ENCODE peak calls at places on chromosomes 3 and 15, in four cellular contexts. J, Y, V and Z are unnamed samples.

GRCh38 chr3:48565591-48566400 is 2.2 kb upstream of the UCN2 start:
- DNase-seq in J (no peak), Y (no peak), V (no peak), Z (peak; percentile 90)

GRCh38 chr3:150227839-150228238 is 180.3 kb upstream of the TSC22D2 start:
- DNase-seq in J (no peak), Y (no peak), V (no peak), Z (peak; percentile 28)

GRCh38 chr3:134323966-134324962 is 50.0 kb downstream of the AMOTL2 start:
- DNase-seq in J (peak; percentile 37), Y (no peak), V (no peak), Z (no peak)

GRCh38 chr15:83571820-83572707 is 81.9 kb upstream of the ADAMTSL3 start:
- DNase-seq in J (no peak), Y (no peak), V (no peak), Z (no peak)

GRCh38 chr3:106573605-106574004 is 704.8 kb upstream of the CBLB start:
- DNase-seq in J (no peak), Y (no peak), V (no peak), Z (no peak)

GRCh38 chr15:41824062-41824745 is 3.7 kb upstream of the JMJD7 start:
- DNase-seq in J (no peak), Y (no peak), V (no peak), Z (no peak)

GRCh38 chr15:33955945-33956344 is 12.4 kb upstream of the CHRM5 start:
- DNase-seq in J (no peak), Y (no peak), V (no peak), Z (no peak)

GRCh38 chr3:125102470-125102869 is 46.7 kb upstream of the HEG1 start:
- DNase-seq in J (no peak), Y (no peak), V (no peak), Z (no peak)

GRCh38 chr15:99014803-99015676 is 7.4 kb upstream of the PGPEP1L start:
- DNase-seq in J (peak; percentile 84), Y (peak; percentile 80), V (peak; percentile 65), Z (peak; percentile 43)

GRCh38 chr3:153456831-153457545 is 295.0 kb downstream of the RAP2B start:
- DNase-seq in J (no peak), Y (no peak), V (no peak), Z (no peak)

GRCh38 chr3:155555479-155556065 is 189.3 kb downstream of the PLCH1 start:
- DNase-seq in J (no peak), Y (no peak), V (no peak), Z (no peak)

GRCh38 chr3:169575381-169575780 is 88.1 kb downstream of the MECOM start:
- DNase-seq in J (no peak), Y (no peak), V (no peak), Z (no peak)

GRCh38 chr3:111811811-111812210 is 47.3 kb upstream of the PHLDB2 start:
- DNase-seq in J (no peak), Y (no peak), V (no peak), Z (no peak)

GRCh38 chr15:90982135-90982534 is 12.2 kb downstream of the PRC1 start:
- DNase-seq in J (no peak), Y (no peak), V (no peak), Z (no peak)

GRCh38 chr3:62134061-62134496 is 239.3 kb downstream of the FEZF2 start:
- DNase-seq in J (no peak), Y (no peak), V (no peak), Z (peak; percentile 35)

GRCh38 chr3:44903751-44904150 is 29.3 kb downstream of the TGM4 start:
- DNase-seq in J (no peak), Y (no peak), V (no peak), Z (no peak)

GRCh38 chr3:95522449-95522848 is 1291.9 kb upstream of the EPHA6 start:
- DNase-seq in J (no peak), Y (no peak), V (no peak), Z (no peak)

GRCh38 chr15:100168787-100169186 is 173.0 kb downstream of the ADAMTS17 start:
- DNase-seq in J (no peak), Y (no peak), V (no peak), Z (no peak)

GRCh38 chr3:171810278-171811058 is at the start of gene PLD1:
- DNase-seq in J (peak; percentile 91), Y (peak; percentile 91), V (no peak), Z (peak; percentile 67)

GRCh38 chr15:41979493-41980266 is 7.3 kb upstream of the EHD4 start:
- DNase-seq in J (peak; percentile 22), Y (peak; percentile 33), V (no peak), Z (no peak)

GRCh38 chr3:27960133-27960532 is 238.0 kb upstream of the EOMES start:
- DNase-seq in J (no peak), Y (no peak), V (no peak), Z (no peak)

GRCh38 chr3:73473578-73474448 is 150.9 kb downstream of the PDZRN3 start:
- DNase-seq in J (no peak), Y (no peak), V (no peak), Z (no peak)

GRCh38 chr15:42065008-42065407 is 29.4 kb downstream of the PLA2G4D start:
- DNase-seq in J (no peak), Y (no peak), V (no peak), Z (no peak)

GRCh38 chr15:89837134-89837829 is 22.6 kb upstream of the ANPEP start:
- DNase-seq in J (no peak), Y (no peak), V (no peak), Z (no peak)

GRCh38 chr15:89835190-89835564 is 20.5 kb upstream of the ANPEP start:
- DNase-seq in J (no peak), Y (no peak), V (no peak), Z (no peak)

GRCh38 chr15:89837830-89838178 is 23.2 kb upstream of the ANPEP start:
- DNase-seq in J (no peak), Y (no peak), V (no peak), Z (no peak)

GRCh38 chr15:89833966-89834365 is 19.3 kb upstream of the ANPEP start:
- DNase-seq in J (no peak), Y (no peak), V (no peak), Z (no peak)

DNA sequence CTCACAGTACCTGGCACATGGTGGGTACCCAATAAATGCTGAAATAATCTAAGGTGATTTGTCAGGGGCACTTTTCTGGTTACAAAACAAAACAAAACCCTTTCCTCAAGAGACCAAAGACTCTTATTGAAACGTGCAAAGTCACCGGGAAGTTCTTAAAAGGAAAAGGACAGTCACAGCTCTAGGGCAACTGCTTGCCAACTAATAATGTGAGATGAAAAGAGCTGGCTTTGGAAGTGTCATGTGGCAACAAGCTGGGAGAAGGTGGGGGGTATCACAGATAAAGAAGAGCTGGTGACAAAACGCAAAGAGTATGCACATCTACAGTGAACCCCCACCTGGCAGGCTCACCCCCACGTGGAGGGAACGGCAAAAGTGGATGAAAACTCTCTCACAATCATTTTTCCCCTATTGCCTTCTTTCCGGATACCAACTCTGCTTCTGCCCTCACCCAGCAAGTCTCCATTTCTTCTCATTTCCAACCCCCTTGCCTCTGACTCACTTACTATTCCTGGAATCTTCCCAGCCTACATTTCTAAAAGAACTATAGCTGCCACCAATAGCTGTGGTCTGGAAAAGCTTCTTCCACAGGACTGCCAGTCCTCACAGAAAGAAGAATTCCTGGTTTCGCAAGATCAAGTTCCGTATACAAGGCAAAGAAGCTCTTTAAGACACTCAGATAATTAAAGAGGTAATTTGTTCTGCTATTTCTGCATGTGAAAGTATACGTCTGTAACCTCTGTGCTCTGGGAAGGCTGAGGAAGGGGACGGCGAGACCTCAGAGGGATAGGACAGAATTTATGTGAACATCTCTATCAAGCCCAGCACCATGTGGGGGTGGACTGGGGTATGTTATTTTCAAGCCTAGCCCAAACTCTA is 21.8 kb upstream of the ANPEP start:
- DNase-seq in J (no peak), Y (no peak), V (no peak), Z (no peak)
- TF ChIP-seq POLR2A in J (no peak), Y (no peak), V (no peak), Z (no peak)

DNA sequence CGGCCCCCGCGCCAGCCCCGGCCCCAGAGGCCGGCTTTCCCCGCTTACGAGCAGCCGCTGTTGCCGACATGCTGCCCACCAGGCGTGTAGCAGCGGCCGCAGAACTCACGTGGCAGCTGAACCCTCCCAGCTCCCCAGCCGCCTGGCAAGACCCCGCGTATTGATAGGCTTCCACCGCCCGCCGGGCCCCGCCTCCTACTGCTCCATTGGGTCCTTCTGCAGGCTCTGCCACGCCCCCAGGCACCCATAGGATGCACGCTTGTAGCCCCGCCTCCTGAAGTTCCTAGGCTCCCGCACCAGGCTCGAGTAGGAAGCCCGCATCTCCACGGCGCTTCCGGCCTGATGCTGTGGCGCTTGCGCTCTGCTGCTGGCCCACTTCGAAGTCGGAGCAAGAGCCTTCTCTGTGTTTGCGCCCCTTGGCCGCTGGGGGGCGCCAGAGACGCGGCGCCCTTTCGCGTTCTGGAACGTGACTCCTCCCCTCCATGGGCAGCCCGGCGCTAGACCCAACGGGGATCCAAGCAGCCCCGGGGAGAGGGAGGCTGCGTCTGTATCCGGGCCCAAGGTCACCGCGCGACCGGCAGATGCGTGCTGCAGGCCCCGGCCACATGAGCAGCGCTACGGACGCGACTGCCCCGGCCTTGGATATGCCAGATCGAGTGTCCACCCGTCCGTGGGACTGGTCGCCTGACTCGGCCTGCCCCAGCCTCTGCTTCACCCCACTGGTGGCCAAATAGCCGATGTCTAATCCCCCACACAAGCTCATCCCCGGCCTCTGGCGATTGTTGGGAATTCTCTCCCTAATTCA is at the start of the genes PARP3 and RRP9:
- DNase-seq in J (peak; percentile 100), Y (peak; percentile 100), V (peak; percentile 100), Z (peak; percentile 99)
- TF ChIP-seq POLR2A in J (no peak), Y (peak; percentile 63), V (peak; percentile 50), Z (peak; percentile 82)

GRCh38 chr15:80151148-80151547 is 1.7 kb upstream of the FAH start:
- DNase-seq in J (no peak), Y (no peak), V (no peak), Z (no peak)

GRCh38 chr15:80151576-80151975 is 1.2 kb upstream of the FAH start:
- DNase-seq in J (no peak), Y (no peak), V (no peak), Z (no peak)

GRCh38 chr15:80152896-80153876 is at the start of gene FAH:
- DNase-seq in J (peak; percentile 82), Y (no peak), V (no peak), Z (peak; percentile 39)

GRCh38 chr15:80153900-80154299 is 1.1 kb downstream of the FAH start:
- DNase-seq in J (no peak), Y (no peak), V (no peak), Z (no peak)

GRCh38 chr15:80152180-80152895 is 461 bp upstream of the FAH start:
- DNase-seq in J (peak; percentile 97), Y (peak; percentile 99), V (peak; percentile 97), Z (peak; percentile 69)
- TF ChIP-seq POLR2A in J (no peak), Y (no peak), V (no peak), Z (no peak)

DNA sequence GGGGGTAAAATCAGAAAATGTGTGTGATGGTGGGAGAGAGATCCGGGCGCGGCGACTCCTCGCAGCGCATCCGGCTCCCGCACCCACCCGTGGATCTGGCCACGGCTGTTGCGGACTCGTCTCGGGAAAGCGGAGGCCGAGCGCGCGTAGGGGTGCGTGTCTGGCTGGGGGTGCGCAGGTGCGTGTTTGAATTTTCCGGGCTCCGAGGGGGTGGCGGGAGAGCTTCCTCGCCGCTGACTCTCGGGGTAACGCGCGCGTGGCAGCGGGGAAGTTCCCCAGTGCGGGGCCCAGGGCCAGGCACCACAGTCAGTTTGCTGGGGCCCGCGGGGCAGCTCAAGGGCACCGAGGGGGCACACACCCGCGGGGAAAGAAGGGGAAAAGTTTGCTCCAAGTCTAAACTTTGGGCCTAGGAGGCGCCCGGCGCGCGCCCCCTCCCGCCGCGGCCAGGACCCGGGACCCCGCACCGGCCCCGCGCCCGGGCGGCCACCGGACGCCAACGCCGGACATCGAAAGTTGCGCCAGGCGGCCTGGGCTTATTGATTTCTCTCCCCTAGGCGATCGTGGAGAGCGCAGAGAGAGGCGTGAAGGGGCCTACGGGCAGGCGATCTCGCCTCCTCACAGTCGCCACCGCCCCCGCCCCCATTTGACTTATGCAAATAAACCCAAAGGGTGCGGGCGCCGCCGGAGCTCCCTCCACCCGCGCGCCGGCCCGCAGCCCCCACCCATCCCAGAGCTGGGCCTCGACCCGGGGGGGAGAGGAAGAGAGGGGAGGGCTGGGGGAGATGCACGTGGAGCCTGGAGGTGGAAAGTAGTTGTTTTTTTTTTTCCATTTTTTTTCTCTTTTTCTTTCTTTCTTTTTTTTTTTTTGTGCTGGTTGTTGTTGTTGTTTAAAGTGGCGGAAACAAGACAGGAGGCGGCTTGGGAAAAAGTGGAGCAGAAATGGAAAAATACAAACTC is 638 bp downstream of the FOXP1 start:
- DNase-seq in J (peak; percentile 95), Y (peak; percentile 88), V (peak; percentile 50), Z (peak; percentile 22)
- TF ChIP-seq POLR2A in J (no peak), Y (no peak), V (no peak), Z (peak; percentile 23)